ENCODE peak calls at places on chromosome 7, in seven cellular contexts. J is PC-9, T is pancreas, C is heart left ventricle, O is fibroblast of lung, S is hepatocyte, L is heart right ventricle. B is an unnamed sample.
A peak's percentile ranks its signal among the peaks of the same experiment; 100 is the strongest.

GRCh38 chr7:30852360-30852709 is 59.3 kb upstream of the AQP1 start:
- DNase-seq in J (no peak), T (no peak), C (no peak), O (no peak), S (no peak), L (no peak), B (no peak)

GRCh38 chr7:64630496-64630895 is 35.4 kb upstream of the ZNF107 start:
- DNase-seq in J (no peak), T (no peak), C (no peak), O (peak; percentile 6), S (no peak), L (no peak), B (no peak)

GRCh38 chr7:16423761-16424160 is 2.4 kb upstream of the CRPPA start:
- DNase-seq in J (no peak), T (no peak), C (no peak), O (no peak), S (no peak), L (no peak), B (no peak)

GRCh38 chr7:29453022-29453421 is 110.6 kb upstream of the PRR15 start:
- DNase-seq in J (no peak), T (no peak), C (no peak), O (no peak), S (peak; percentile 50), L (no peak), B (no peak)

GRCh38 chr7:102439963-102440795 is 6.8 kb downstream of the ORAI2 start:
- DNase-seq in J (peak; percentile 93), T (no peak), C (peak; percentile 76), O (peak; percentile 84), S (peak; percentile 49), L (peak; percentile 76), B (no peak)

GRCh38 chr7:101321491-101322401 is at the start of gene IFT22:
- DNase-seq in J (peak; percentile 89), T (peak; percentile 92), C (peak; percentile 96), O (peak; percentile 89), S (peak; percentile 97), L (peak; percentile 94), B (peak; percentile 66)

GRCh38 chr7:155985518-155986427 is 173.5 kb upstream of the SHH start:
- DNase-seq in J (no peak), T (no peak), C (no peak), O (no peak), S (no peak), L (no peak), B (no peak)

GRCh38 chr7:156465186-156465585 is 175.4 kb upstream of the RNF32 start:
- DNase-seq in J (no peak), T (no peak), C (no peak), O (no peak), S (no peak), L (no peak), B (no peak)

GRCh38 chr7:132614428-132615076 is 38.3 kb upstream of the PLXNA4 start:
- DNase-seq in J (no peak), T (no peak), C (peak; percentile 53), O (peak; percentile 25), S (peak; percentile 43), L (peak; percentile 33), B (no peak)

GRCh38 chr7:140146574-140146973 is 30.2 kb downstream of the KDM7A start:
- DNase-seq in J (no peak), T (no peak), C (no peak), O (peak; percentile 30), S (no peak), L (no peak), B (no peak)

GRCh38 chr7:15795371-15795770 is 108.9 kb upstream of the MEOX2 start:
- DNase-seq in J (no peak), T (no peak), C (peak; percentile 34), O (no peak), S (no peak), L (peak; percentile 48), B (no peak)

GRCh38 chr7:21960922-21961321 is 15.2 kb upstream of the CDCA7L start:
- DNase-seq in J (peak; percentile 33), T (no peak), C (no peak), O (peak; percentile 89), S (peak; percentile 26), L (no peak), B (no peak)

GRCh38 chr7:21967500-21968099 is 21.9 kb upstream of the CDCA7L start:
- DNase-seq in J (peak; percentile 28), T (no peak), C (no peak), O (peak; percentile 11), S (no peak), L (no peak), B (no peak)

GRCh38 chr7:21966271-21966670 is 20.6 kb upstream of the CDCA7L start:
- DNase-seq in J (no peak), T (no peak), C (no peak), O (no peak), S (no peak), L (no peak), B (no peak)

GRCh38 chr7:21962677-21963076 is 17.0 kb upstream of the CDCA7L start:
- DNase-seq in J (no peak), T (no peak), C (no peak), O (no peak), S (no peak), L (no peak), B (no peak)

GRCh38 chr7:21965318-21965717 is 19.6 kb upstream of the CDCA7L start:
- DNase-seq in J (no peak), T (no peak), C (no peak), O (no peak), S (peak; percentile 18), L (no peak), B (no peak)
- H3K27ac ChIP-seq in J (no peak overlapping the region), T (no peak overlapping the region), C (no peak overlapping the region), O (no peak overlapping the region), S (no peak overlapping the region), L (no peak overlapping the region), B (no peak overlapping the region)

GRCh38 chr7:123675092-123675473 is 19.4 kb downstream of the LMOD2 start:
- DNase-seq in J (no peak), T (no peak), C (no peak), O (peak; percentile 67), S (no peak), L (no peak), B (no peak)
- H3K4me1 ChIP-seq in J (no peaks in the 10 kb centered on the region), T (peaks cover 4% of the 10 kb centered on the region), C (peaks cover 11% of the 10 kb centered on the region), O (peaks cover 2% of the 10 kb centered on the region), S (peaks cover 10% of the 10 kb centered on the region), L (peaks cover 32% of the 10 kb centered on the region), B (no peaks in the 10 kb centered on the region)

GRCh38 chr7:68121655-68122054 is 1125.0 kb downstream of the TYW1 start:
- DNase-seq in J (no peak), T (no peak), C (no peak), O (no peak), S (no peak), L (no peak), B (no peak)
- H3K9me3 ChIP-seq in J (peaks cover 12% of the 10 kb centered on the region), T (no peaks in the 10 kb centered on the region), C (peaks cover 23% of the 10 kb centered on the region), O (no peaks in the 10 kb centered on the region), S (no peaks in the 10 kb centered on the region), L (peaks cover 17% of the 10 kb centered on the region), B (peaks cover 11% of the 10 kb centered on the region)

GRCh38 chr7:51318886-51319579 is 2.4 kb upstream of the COBL start:
- DNase-seq in J (no peak), T (no peak), C (no peak), O (no peak), S (peak; percentile 55), L (no peak), B (no peak)

GRCh38 chr7:51316262-51316665 is 345 bp downstream of the COBL start:
- DNase-seq in J (peak; percentile 74), T (peak; percentile 62), C (peak; percentile 53), O (no peak), S (peak; percentile 71), L (no peak), B (no peak)

GRCh38 chr7:51318001-51318400 is 1.4 kb upstream of the COBL start:
- DNase-seq in J (no peak), T (no peak), C (no peak), O (no peak), S (no peak), L (no peak), B (no peak)

GRCh38 chr7:51316666-51317581 is at the start of gene COBL:
- DNase-seq in J (peak; percentile 79), T (peak; percentile 53), C (no peak), O (peak; percentile 8), S (peak; percentile 86), L (peak; percentile 26), B (no peak)

DNA sequence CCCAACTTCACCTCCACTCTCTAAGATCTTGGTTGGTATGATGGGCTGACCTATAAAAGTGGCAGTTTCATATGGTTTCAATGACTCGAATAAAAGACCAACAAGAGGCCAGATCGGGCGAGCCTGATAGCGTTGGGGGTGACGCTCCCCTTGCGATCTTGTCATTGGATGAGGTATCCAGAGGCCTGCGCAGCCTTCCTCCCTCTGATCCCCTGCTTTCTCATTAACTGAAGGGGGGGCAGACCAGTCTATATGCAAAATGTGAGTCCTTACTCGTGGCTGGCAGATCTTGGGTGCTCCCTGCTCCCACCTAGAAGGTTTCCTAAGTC is 937 bp upstream of the COBL start:
- DNase-seq in J (no peak), T (no peak), C (no peak), O (no peak), S (no peak), L (no peak), B (no peak)
- H3K27ac ChIP-seq in J (no peak overlapping the region), T (peak overlapping the region; percentile 84), C (no peak overlapping the region), O (no peak overlapping the region), S (peak overlapping the region; percentile 95), L (peak overlapping the region; percentile 49), B (no peak overlapping the region)

B was measured in iPS DF 6.9.